ENCODE peak calls at places on chromosomes 3 and 15, in eight cellular contexts. V is WTC11; D is CD4-positive, alpha-beta T cell; E is NB4; R is GM13976; Z is GM10248; H is cardiac fibroblast; B is astrocyte of the spinal cord. U is an unnamed sample.
A peak's percentile ranks its signal among the peaks of the same experiment; 100 is the strongest.

GRCh38 chr15:52102468-52102867 is 10.1 kb downstream of the BCL2L10 start:
- DNase-seq in V (no peak), R (no peak), H (peak; percentile 86), B (peak; percentile 84), D (no peak), Z (no peak), E (no peak), U (no peak)

GRCh38 chr15:81199031-81199779 is 2.5 kb downstream of the IL16 start:
- DNase-seq in H (no peak), D (no peak), E (no peak), V (no peak), B (no peak), Z (no peak), R (no peak), U (no peak)

GRCh38 chr15:64791401-64791800 is 16.0 kb upstream of the RBPMS2 start:
- DNase-seq in E (no peak), D (no peak), V (no peak), R (no peak), B (no peak), H (peak; percentile 10), Z (no peak), U (no peak)

GRCh38 chr3:63824309-63824708 is 5.2 kb downstream of the C3orf49 start:
- DNase-seq in Z (no peak), R (no peak), V (no peak), B (peak; percentile 81), H (no peak), D (no peak), E (no peak), U (no peak)

GRCh38 chr15:33278816-33279612 is 31.8 kb upstream of the RYR3 start:
- DNase-seq in H (peak; percentile 58), Z (no peak), R (no peak), E (peak; percentile 67), V (no peak), B (peak; percentile 96), D (no peak), U (no peak)

GRCh38 chr3:194250104-194251002 is 100.8 kb downstream of the CPN2 start:
- DNase-seq in D (no peak), R (no peak), Z (no peak), H (peak; percentile 85), B (peak; percentile 62), V (no peak), E (no peak), U (no peak)

GRCh38 chr3:111351334-111351733 is 190.7 kb upstream of the CD96 start:
- DNase-seq in H (no peak), Z (no peak), D (no peak), E (no peak), V (no peak), R (no peak), B (peak; percentile 12), U (no peak)

GRCh38 chr15:42903388-42904324 is 16.9 kb downstream of the TTBK2 start:
- DNase-seq in E (no peak), V (no peak), B (no peak), D (no peak), H (no peak), R (no peak), Z (no peak), U (no peak)

GRCh38 chr3:30439451-30440053 is 166.8 kb upstream of the TGFBR2 start:
- DNase-seq in R (no peak), B (no peak), E (no peak), D (no peak), H (no peak), Z (no peak), V (no peak), U (no peak)

GRCh38 chr15:82933576-82933975 is 18.9 kb downstream of the HOMER2 start:
- DNase-seq in R (no peak), E (no peak), H (no peak), V (no peak), Z (no peak), D (no peak), B (no peak), U (no peak)

GRCh38 chr3:17258823-17259436 is 374.2 kb downstream of the PLCL2 start:
- DNase-seq in Z (peak; percentile 45), V (no peak), E (peak; percentile 51), H (peak; percentile 52), R (peak; percentile 63), B (peak; percentile 45), D (no peak), U (no peak)

DNA sequence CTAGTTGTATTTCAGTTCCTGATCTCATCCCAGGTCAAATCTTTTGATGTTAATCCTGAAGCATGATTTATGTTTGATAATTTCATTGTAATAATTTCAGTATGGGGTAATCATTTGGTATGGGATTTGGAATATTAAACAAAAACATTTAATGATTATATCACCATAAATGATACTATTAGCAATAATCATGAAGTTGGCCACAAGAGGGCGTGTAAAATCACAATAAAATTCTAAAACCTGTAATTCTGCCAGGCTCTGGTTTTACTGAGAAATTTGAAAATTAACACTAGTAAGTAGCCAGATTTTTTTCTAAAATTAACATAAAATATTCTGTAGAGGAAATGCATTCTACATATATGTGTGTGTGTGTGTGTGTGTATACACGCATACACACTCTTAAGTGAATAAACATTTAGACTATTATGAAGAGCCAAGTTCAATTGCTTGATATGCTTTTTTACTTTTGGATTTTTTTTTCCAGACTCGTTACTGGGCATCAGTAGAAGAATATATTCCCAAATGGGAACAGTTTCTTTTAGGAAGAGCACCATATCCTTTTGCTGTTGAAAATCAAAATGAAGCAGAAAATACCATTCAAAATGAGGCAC is 40.5 kb downstream of the FEZF2 start:
- DNase-seq in B (peak; percentile 39), H (peak; percentile 47), R (no peak), E (peak; percentile 13), V (no peak), D (no peak), Z (no peak), U (no peak)
- TF ChIP-seq CTCF in B (peak; percentile 47), H (peak; percentile 36), R (peak; percentile 23), E (peak; percentile 22), V (no peak), D (peak; percentile 51), Z (peak; percentile 50), U (peak; percentile 74)

DNA sequence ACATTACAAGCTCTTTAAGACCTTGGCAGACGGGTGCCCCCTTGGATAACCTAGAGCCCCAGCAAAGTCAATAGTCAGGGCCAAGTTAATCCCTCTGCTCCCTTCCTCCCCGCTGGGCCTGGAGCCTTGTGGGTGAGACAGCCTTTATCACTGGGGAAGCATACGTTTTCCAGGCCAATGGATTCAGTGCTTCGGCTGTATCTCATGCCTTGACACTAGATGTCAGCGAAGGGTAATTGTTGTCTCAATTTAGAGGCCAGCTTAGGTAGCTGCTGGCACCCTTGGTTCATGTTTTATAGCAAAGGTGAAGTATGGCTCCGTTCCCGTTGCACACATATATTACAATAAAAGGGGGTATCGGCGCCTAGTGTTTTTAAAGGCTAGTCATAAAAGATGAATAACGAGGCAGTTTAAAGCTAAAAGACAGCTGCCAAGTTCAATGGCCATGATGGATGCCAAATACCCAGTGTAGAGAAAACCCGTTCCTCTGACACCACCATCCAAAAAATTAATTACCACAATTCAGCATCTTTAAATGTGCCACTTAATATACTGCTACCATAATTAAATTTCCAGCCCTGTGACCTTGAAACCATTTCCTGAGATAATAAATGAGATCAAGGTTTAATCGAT is 52.3 kb upstream of the BNIP2 start:
- DNase-seq in B (peak; percentile 9), H (peak; percentile 7), E (peak; percentile 29), V (peak; percentile 33), D (no peak), R (no peak), Z (no peak), U (no peak)
- TF ChIP-seq CTCF in B (peak; percentile 25), H (peak; percentile 18), E (peak; percentile 33), V (no peak), D (no peak), R (no peak), Z (no peak), U (no peak)

GRCh38 chr3:168620854-168621253 is 525.1 kb upstream of the GOLIM4 start:
- DNase-seq in E (peak; percentile 37), B (peak; percentile 22), V (peak; percentile 70), R (no peak), Z (no peak), D (no peak), H (peak; percentile 29), U (peak; percentile 24)
- TF ChIP-seq CTCF in E (peak; percentile 35), B (peak; percentile 59), V (peak; percentile 58), R (peak; percentile 45), Z (peak; percentile 44), D (no peak), H (peak; percentile 4), U (peak; percentile 73)

DNA sequence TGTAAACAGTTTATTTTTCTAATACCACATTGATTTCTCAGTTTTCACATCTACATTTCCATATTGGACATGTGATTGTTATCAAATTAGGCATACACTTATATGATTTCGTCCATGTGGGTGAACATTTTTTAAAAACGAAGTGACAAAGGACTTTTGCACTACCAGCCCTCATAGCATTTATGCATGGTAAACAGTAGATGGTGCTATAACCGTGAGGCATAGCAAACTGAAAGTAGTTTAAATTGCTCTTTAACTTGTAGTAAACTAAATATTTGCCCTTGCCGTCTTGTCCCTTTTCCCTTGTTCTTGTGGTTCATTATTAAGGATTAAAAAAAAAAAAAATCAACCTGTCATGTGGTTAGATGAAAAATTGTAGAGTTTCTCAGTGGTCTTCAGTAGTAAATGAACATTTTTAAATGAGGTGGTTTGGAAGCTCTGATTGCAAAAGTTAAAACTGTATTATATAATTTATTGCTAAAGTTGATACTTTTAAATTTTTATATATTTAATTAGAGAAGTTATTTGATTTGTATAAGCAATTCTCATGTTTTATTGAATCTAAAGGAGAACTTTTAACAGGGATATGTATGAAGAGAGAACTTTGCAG is 24.0 kb downstream of the STX19 start:
- DNase-seq in B (peak; percentile 72), Z (peak; percentile 47), R (peak; percentile 43), D (no peak), H (peak; percentile 86), V (no peak), E (peak; percentile 69), U (no peak)
- TF ChIP-seq CTCF in B (peak; percentile 86), Z (peak; percentile 73), R (peak; percentile 65), D (peak; percentile 97), H (peak; percentile 85), V (no peak), E (peak; percentile 63), U (peak; percentile 74)

DNA sequence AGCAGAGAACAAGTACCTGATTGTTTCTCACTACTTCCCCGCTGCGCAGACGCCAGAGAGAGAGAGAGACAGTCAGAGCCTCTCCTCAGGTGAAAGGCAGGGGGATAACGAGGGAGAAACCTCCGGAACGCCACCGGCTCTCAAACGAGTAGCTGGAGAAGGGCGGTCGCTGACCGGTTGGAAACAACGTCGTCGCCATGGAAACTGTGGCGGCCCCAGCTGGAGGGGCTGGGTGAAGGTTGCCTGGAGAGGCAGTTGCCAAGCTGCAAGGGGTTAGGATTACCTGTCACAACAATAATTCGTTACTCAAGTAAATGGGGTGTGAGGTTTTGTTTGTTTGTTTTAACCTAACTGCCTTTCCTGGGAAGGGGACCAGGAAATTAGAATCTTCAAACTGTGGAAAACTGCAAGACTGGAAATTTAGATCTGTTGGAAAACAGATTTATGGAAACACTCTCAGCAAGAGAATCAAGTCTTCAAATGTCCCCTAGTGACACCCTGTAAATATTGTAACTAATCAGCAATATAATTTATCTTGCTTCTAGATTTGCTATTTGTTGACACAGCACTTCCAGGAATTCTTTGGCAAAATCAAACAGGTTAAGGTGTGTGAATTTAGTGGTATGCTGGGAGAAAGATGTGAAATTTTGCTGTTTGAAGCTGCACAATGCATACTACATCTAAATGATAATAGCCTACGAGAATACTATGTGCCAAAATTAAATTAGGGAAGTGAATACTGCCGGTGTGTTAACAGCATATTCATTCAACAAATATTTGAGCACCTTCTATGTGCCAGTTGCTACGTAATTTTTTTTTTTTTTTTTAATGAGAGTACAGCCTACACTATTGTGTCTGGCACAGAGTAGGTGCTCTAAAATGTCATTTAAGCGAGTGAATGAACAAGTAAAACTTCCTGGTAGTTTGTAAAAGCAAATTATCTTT is at the start of gene DNAH12:
- DNase-seq in Z (peak; percentile 39), R (peak; percentile 51), V (peak; percentile 95), H (peak; percentile 46), B (peak; percentile 56), D (no peak), E (no peak), U (peak; percentile 78)
- TF ChIP-seq CTCF in Z (no peak), R (no peak), V (no peak), H (no peak), B (no peak), D (no peak), E (no peak), U (no peak)

GRCh38 chr3:8481380-8481779 is 20.2 kb upstream of the LMCD1 start:
- DNase-seq in H (peak; percentile 46), B (no peak), E (no peak), V (no peak), Z (no peak), R (no peak), D (no peak), U (no peak)
- TF ChIP-seq CTCF in H (no peak), B (no peak), E (no peak), V (no peak), Z (no peak), R (no peak), D (no peak), U (no peak)

U was measured in progenitor cell of endocrine pancreas.